ENCODE peak calls at places on chromosomes 12 and 14, in nine cellular contexts. L is transverse colon, T is HepG2, J is ovary, M is heart left ventricle, N is adrenal gland, E is uterus, D is gastrocnemius medialis, W is suprapubic skin. C is an unnamed sample. For H3K27me3, the result is how much of the 10 kb centered on the place peaks cover.

GRCh38 chr12:62803756-62804155 is 131.2 kb downstream of the PPM1H start:
- DNase-seq in L (no peak), T (no peak), J (no peak), M (no peak), N (no peak), E (no peak), D (no peak), W (no peak), C (no peak)

GRCh38 chr12:112408621-112409020 is 784 bp downstream of the RPL6 start:
- DNase-seq in L (no peak), T (no peak), J (no peak), M (no peak), N (no peak), E (no peak), D (no peak), W (no peak), C (no peak)

GRCh38 chr14:23895480-23895879 is 58.1 kb upstream of the DHRS4 start:
- DNase-seq in L (no peak), T (peak), J (no peak), M (no peak), N (no peak), E (no peak), D (no peak), W (no peak), C (no peak)

GRCh38 chr14:39107624-39108023 is 4.6 kb upstream of the SEC23A start:
- DNase-seq in L (no peak), T (peak), J (no peak), M (no peak), N (no peak), E (no peak), D (no peak), W (no peak), C (no peak)

GRCh38 chr14:28577711-28578131 is 188.9 kb upstream of the FOXG1 start:
- DNase-seq in L (no peak), T (no peak), J (no peak), M (no peak), N (no peak), E (no peak), D (no peak), W (no peak), C (no peak)

GRCh38 chr12:101455685-101456084 is 19.5 kb upstream of the SPIC start:
- DNase-seq in L (no peak), T (no peak), J (no peak), M (no peak), N (no peak), E (no peak), D (no peak), W (no peak), C (no peak)

GRCh38 chr12:129190827-129191226 is 337.5 kb downstream of the GLT1D1 start:
- DNase-seq in L (no peak), T (no peak), J (no peak), M (no peak), N (no peak), E (no peak), D (no peak), W (no peak), C (no peak)

GRCh38 chr12:116737774-116738657 is at the start of the genes RNFT2 and SPRING1:
- DNase-seq in L (peak), T (peak), J (peak), M (peak), N (peak), E (peak), D (peak), W (peak), C (peak)

GRCh38 chr12:67068773-67069450 is 200.2 kb upstream of the CAND1 start:
- DNase-seq in L (peak), T (peak), J (peak), M (no peak), N (peak), E (peak), D (no peak), W (no peak), C (no peak)

GRCh38 chr14:103273847-103274615 is 60.0 kb upstream of the EIF5 start:
- DNase-seq in L (no peak), T (no peak), J (no peak), M (no peak), N (peak), E (no peak), D (no peak), W (no peak), C (no peak)
- TF ChIP-seq POLR2A in L (no peak), T (no peak), J (no peak), M (no peak), N (no peak), E (no peak), D (no peak), W (no peak), C (no peak)

GRCh38 chr12:54038760-54039414 is 6.0 kb downstream of the HOXC5 start:
- DNase-seq in L (no peak), T (no peak), J (peak), M (no peak), N (no peak), E (no peak), D (peak), W (peak), C (no peak)
- H3K27me3 ChIP-seq in L (half or more), T (half or more), J (under half), M (half or more), N (under half), E (under half), D (under half), W (under half), C (under half)

DNA sequence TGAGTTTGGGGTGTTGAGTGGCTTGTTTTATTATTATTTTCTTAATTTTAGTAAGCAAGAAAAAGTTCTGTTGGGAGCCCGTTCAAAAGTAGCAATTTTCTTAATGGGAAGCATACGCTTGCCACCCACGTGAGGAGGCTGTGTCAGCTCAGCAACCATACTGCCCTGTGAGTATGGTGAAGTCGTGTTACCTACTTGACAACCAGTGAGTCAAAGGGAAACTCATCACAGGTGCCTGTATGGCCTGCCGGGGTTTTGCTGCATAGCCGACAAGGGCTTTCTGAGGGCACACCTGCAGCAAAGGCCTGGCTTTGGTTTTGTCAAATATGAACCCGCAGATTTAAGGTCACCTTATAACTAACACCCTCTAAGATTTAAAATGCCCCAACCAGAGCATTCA is 31.1 kb downstream of the PITPNM2 start:
- DNase-seq in L (no peak), T (no peak), J (no peak), M (no peak), N (no peak), E (no peak), D (no peak), W (no peak), C (no peak)
- H3K27ac ChIP-seq in L (peak), T (no peak), J (no peak), M (no peak), N (no peak), E (no peak), D (no peak), W (no peak), C (peak)

DNA sequence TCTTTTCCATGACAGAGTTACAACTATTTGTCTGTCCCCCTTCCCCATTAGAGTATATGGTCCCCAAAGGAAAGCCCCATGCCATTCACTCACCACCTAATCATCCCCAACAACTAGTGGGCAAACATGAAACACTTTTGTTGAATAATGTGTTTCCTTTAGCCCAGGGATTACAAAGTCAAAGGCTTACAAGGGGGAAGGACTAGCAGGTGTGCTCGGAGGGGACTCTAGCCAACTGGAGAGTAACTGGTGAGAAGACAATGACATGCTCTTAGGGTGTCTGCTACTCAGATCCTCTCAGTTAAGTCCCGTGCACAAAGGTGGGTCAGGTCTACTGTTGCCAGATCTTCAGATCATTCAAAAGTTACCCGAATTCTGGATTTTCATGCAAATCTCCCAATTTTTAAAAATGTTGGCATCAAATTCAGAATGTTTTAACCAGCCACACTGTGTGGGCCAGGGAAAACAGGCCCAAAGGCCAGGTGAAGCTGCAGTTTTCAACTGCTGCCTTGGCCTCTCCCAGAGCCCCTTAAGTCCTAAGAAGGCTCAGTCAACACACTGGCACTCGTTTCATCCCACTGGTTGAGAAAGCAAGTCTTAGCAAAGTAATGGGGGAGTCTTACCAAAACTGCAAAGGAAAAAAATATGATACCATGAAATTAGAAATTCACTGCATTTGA is 29.7 kb downstream of the NUDT4 start:
- DNase-seq in L (no peak), T (no peak), J (no peak), M (no peak), N (no peak), E (no peak), D (no peak), W (no peak), C (no peak)
- TF ChIP-seq POLR2A in L (peak), T (no peak), J (no peak), M (no peak), N (no peak), E (no peak), D (no peak), W (no peak), C (no peak)

GRCh38 chr12:65824314-65824563 is at the start of gene HMGA2:
- DNase-seq in L (no peak), T (no peak), J (peak), M (peak), N (peak), E (no peak), D (no peak), W (peak), C (no peak)

GRCh38 chr12:65825573-65826512 is 1.6 kb downstream of the HMGA2 start:
- DNase-seq in L (peak), T (no peak), J (peak), M (peak), N (peak), E (no peak), D (no peak), W (peak), C (peak)

GRCh38 chr12:65822732-65823480 is 1.4 kb upstream of the HMGA2 start:
- DNase-seq in L (peak), T (peak), J (no peak), M (no peak), N (no peak), E (no peak), D (no peak), W (no peak), C (peak)

GRCh38 chr12:65825323-65825572 is 965 bp downstream of the HMGA2 start:
- DNase-seq in L (no peak), T (no peak), J (no peak), M (no peak), N (no peak), E (no peak), D (no peak), W (no peak), C (no peak)

GRCh38 chr12:65823481-65824313 is 586 bp upstream of the HMGA2 start:
- DNase-seq in L (peak), T (peak), J (peak), M (peak), N (peak), E (no peak), D (no peak), W (no peak), C (peak)
- H3K27me3 ChIP-seq in L (half or more), T (under half), J (under half), M (under half), N (half or more), E (half or more), D (half or more), W (half or more), C (under half)

GRCh38 chr12:51047655-51048540 is at the start of gene LETMD1:
- DNase-seq in L (peak), T (peak), J (peak), M (peak), N (peak), E (peak), D (peak), W (peak), C (peak)
- H3K27ac ChIP-seq in L (peak), T (peak), J (peak), M (peak), N (peak), E (peak), D (peak), W (peak), C (peak)

GRCh38 chr14:71320734-71321555 is 413.7 kb downstream of the PCNX1 start:
- DNase-seq in L (peak), T (no peak), J (peak), M (peak), N (peak), E (peak), D (peak), W (peak), C (peak)

GRCh38 chr14:71322660-71323250 is 415.5 kb downstream of the PCNX1 start:
- DNase-seq in L (no peak), T (no peak), J (no peak), M (no peak), N (no peak), E (no peak), D (no peak), W (no peak), C (no peak)

GRCh38 chr14:71319646-71320045 is 412.4 kb downstream of the PCNX1 start:
- DNase-seq in L (no peak), T (no peak), J (no peak), M (no peak), N (no peak), E (peak), D (no peak), W (no peak), C (no peak)

GRCh38 chr14:71320107-71320733 is 413.0 kb downstream of the PCNX1 start:
- DNase-seq in L (peak), T (peak), J (peak), M (peak), N (peak), E (peak), D (peak), W (peak), C (peak)

GRCh38 chr14:71321556-71322315 is 414.5 kb downstream of the PCNX1 start:
- DNase-seq in L (no peak), T (peak), J (no peak), M (no peak), N (peak), E (peak), D (no peak), W (no peak), C (no peak)
- TF ChIP-seq POLR2A in L (peak), T (peak), J (no peak), M (no peak), N (no peak), E (no peak), D (no peak), W (no peak), C (no peak)

DNA sequence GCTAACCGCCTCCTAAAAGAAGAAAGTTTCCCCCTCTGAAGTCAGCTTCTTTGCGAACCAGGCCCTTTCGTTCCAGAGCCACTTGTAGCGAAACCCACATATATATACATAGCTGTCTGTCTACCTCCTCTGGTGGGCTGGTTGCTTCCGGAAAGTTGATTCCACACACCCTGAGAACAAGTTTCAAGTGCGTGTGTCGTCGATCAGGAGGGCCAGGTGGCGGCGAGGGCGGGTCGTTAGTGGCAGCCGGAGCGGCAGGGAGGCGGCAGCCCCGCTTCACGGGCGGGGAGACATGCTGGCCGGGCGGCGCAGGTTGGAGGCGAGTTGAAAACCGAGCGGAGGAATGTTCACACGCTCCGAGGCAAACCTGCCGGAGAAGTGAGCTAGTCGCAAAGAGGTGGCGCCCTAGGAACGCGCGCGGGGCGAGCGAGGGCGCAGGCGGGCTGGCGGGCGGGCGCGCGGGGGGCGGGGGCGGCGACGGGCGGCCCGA is 2.6 kb downstream of the PTHLH start:
- DNase-seq in L (peak), T (peak), J (peak), M (peak), N (peak), E (peak), D (no peak), W (peak), C (peak)
- H3K27me3 ChIP-seq in L (half or more), T (half or more), J (under half), M (under half), N (half or more), E (under half), D (half or more), W (half or more), C (under half)

DNA sequence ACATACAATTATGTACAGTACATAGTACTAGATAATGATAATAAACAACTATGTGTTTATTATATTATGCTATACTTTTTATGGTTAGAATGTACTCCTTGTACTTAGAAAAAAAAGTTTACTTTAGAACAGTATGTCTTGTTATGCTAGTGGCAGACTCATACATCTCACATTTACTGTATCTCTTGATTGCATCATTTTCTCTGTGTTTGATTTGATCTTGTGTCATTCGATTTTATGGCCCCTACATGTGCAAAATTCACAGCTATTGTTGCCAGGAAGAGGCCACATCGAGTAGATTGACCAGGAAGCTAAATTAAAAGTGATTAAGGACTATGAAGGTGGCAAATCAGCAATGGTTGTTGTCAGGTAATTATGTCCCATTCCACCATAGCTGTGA is 153.0 kb downstream of the PCNX1 start:
- DNase-seq in L (no peak), T (no peak), J (no peak), M (no peak), N (no peak), E (no peak), D (no peak), W (no peak), C (no peak)
- H3K27ac ChIP-seq in L (peak), T (no peak), J (no peak), M (no peak), N (no peak), E (no peak), D (no peak), W (no peak), C (no peak)

C was measured in Peyer's patch.